ENCODE peak calls at places on chromosomes 5 and 9, in four cellular contexts. H is mucosa of gallbladder, P is iPS DF 6.9, C is HL-60. E is an unnamed sample.

GRCh38 chr9:100206899-100207298 is 107.9 kb downstream of the INVS start:
- DNase-seq in H (no peak), P (no peak), C (no peak), E (no peak)

GRCh38 chr5:119021333-119021732 is 33.0 kb upstream of the DTWD2 start:
- DNase-seq in H (no peak), P (no peak), C (no peak), E (no peak)

GRCh38 chr5:40676643-40677333 is 2.9 kb upstream of the PTGER4 start:
- DNase-seq in H (no peak), P (no peak), C (no peak), E (no peak)

GRCh38 chr5:28808967-28809810 is 1770.8 kb upstream of the CDH9 start:
- DNase-seq in H (no peak), P (no peak), C (no peak), E (no peak)

GRCh38 chr5:94901071-94901979 is 282.9 kb downstream of the SLF1 start:
- DNase-seq in H (no peak), P (no peak), C (no peak), E (no peak)

GRCh38 chr9:131399972-131400371 is 6.1 kb downstream of the PRRC2B start:
- DNase-seq in H (no peak), P (no peak), C (no peak), E (no peak)

GRCh38 chr5:148011407-148012124 is 52.2 kb upstream of the SPINK5 start:
- DNase-seq in H (no peak), P (no peak), C (peak; percentile 48), E (no peak)

GRCh38 chr5:124596595-124597388 is 149.6 kb downstream of the ZNF608 start:
- DNase-seq in H (peak; percentile 36), P (no peak), C (no peak), E (no peak)

E was measured in activated CD4-positive, alpha-beta memory T cell treated with anti-CD3 and anti-CD28 coated beads, Interleukin-2, amount 10 ng/mL, durations not matched to agents 7 days and 5 days.